ENCODE peak calls at places on chromosomes 4 and X, in five cellular contexts. V, O, Q, C and J are unnamed samples.

GRCh38 chrX:4570141-4570540 is 856.7 kb upstream of the PRKX start:
- DNase-seq in V (peak), O (no peak), Q (no peak), C (no peak), J (no peak)

GRCh38 chr4:9970399-9971011 is 50.8 kb downstream of the SLC2A9 start:
- DNase-seq in V (no peak), O (no peak), Q (no peak), C (no peak), J (peak)

GRCh38 chr4:107265859-107266258 is 229.7 kb upstream of the DKK2 start:
- DNase-seq in V (no peak), O (no peak), Q (no peak), C (no peak), J (no peak)

GRCh38 chrX:30680618-30681017 is 27.4 kb downstream of the GK start:
- DNase-seq in V (no peak), O (no peak), Q (no peak), C (no peak), J (no peak)

GRCh38 chr4:40221744-40222143 is 24.9 kb downstream of the RHOH start:
- DNase-seq in V (no peak), O (no peak), Q (no peak), C (no peak), J (no peak)

GRCh38 chrX:78124304-78124703 is 15.1 kb downstream of the TAF9B start:
- DNase-seq in V (no peak), O (no peak), Q (no peak), C (no peak), J (no peak)

GRCh38 chr4:52545099-52546069 is 113.7 kb downstream of the USP46 start:
- DNase-seq in V (peak), O (peak), Q (peak), C (peak), J (peak)

GRCh38 chr4:154471924-154472323 is 19.7 kb downstream of the DCHS2 start:
- DNase-seq in V (no peak), O (no peak), Q (no peak), C (no peak), J (no peak)

GRCh38 chrX:28701222-28701621 is 114.0 kb downstream of the IL1RAPL1 start:
- DNase-seq in V (no peak), O (no peak), Q (no peak), C (no peak), J (no peak)

GRCh38 chr4:26826721-26827120 is 33.9 kb upstream of the STIM2 start:
- DNase-seq in V (no peak), O (no peak), Q (no peak), C (no peak), J (peak)

GRCh38 chr4:168337550-168337940 is 19.0 kb upstream of the DDX60 start:
- DNase-seq in V (peak), O (no peak), Q (no peak), C (no peak), J (peak)

GRCh38 chr4:168593399-168593798 is 96.5 kb downstream of the PALLD start:
- DNase-seq in V (no peak), O (no peak), Q (no peak), C (no peak), J (no peak)

GRCh38 chr4:113154281-113154680 is 104.8 kb downstream of the ANK2 start:
- DNase-seq in V (no peak), O (no peak), Q (no peak), C (no peak), J (no peak)

GRCh38 chr4:113157086-113157857 is 107.8 kb downstream of the ANK2 start:
- DNase-seq in V (no peak), O (no peak), Q (no peak), C (no peak), J (no peak)

GRCh38 chr4:113148925-113149324 is 99.5 kb downstream of the ANK2 start:
- DNase-seq in V (no peak), O (no peak), Q (no peak), C (no peak), J (no peak)

GRCh38 chr4:113147498-113148231 is 98.2 kb downstream of the ANK2 start:
- DNase-seq in V (no peak), O (no peak), Q (no peak), C (no peak), J (no peak)

DNA sequence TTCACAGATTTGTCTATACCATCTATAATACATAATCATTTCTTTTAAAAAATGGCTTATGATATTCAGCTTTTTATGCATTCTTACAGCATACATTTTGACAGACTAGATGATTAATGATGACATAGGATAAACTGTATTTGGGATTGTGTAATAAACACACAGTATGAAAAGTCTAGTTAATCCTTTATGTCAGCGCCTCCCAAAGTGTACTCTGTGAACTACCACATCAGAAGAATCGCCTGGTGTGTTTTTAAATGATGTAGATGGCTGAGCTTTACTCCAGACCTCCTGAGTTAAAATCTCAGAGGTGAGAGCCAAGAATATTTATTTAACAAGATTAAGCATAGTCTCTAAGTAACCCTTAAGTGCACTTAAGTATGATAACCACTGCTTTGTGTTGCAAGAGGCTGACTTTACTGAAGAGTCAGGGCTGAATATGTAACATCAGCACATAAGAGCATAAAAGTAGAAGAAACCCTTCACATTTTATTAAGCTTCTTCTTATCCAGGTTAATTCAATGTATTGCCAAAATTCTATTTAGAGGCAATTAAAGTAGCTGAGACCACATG is 104.2 kb downstream of the ANK2 start:
- DNase-seq in V (no peak), O (no peak), Q (no peak), C (no peak), J (no peak)
- H2BK12ac ChIP-seq in V (no peak), O (no peak), Q (no peak), C (no peak), J (no peak)

DNA sequence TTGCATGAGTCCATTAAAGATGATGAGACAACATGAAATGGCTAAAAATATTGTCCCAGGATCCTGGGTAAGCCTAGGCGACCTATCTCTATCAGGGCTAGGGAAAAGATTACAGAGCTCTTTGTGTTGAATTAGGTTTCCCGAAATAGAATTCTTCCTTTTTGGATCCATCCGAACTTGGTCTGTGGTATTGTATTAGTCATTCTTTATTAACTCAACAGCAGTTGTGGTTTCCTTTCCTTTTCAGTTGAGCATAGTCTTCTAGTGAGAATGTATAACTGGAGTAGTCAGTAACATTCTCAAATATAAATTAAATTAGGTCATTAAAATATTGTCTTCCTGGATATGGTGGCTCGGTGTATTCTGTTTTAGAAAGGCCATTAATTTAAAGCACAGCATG is 520.5 kb downstream of the NLGN4X start:
- DNase-seq in V (peak), O (no peak), Q (no peak), C (no peak), J (no peak)
- H2BK12ac ChIP-seq in V (no peak), O (no peak), Q (no peak), C (no peak), J (no peak)

DNA sequence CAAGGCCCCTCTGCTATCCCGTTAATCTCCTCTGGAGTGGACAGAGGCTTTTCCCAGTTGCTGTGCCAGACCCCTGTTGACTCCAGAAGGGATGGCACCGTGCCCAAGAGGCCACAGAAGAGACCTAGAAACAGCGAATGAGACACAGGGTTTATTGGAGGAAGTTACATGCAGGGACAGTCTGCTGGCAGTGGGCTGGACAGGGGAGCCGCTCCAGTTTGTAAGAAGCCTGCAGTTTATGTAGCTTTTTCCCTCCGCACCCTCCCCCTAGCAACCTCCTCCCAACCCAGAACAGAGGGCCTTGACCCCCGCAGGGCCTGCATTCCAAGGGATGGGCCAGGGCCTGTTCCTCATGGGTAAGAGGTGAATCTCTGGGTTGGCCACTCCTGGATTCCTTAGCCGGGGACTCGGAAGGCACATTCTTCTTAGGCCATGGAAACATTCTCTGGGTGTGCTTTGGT is 216.8 kb upstream of the PSAPL1 start:
- DNase-seq in V (peak), O (no peak), Q (no peak), C (peak), J (peak)
- H2BK12ac ChIP-seq in V (peak), O (no peak), Q (no peak), C (no peak), J (peak)

GRCh38 chr4:29319663-29320340 is 1400.4 kb upstream of the PCDH7 start:
- DNase-seq in V (no peak), O (no peak), Q (no peak), C (no peak), J (no peak)

GRCh38 chr4:29326004-29326403 is 1394.2 kb upstream of the PCDH7 start:
- DNase-seq in V (no peak), O (no peak), Q (no peak), C (no peak), J (no peak)

GRCh38 chr4:29326816-29327215 is 1393.4 kb upstream of the PCDH7 start:
- DNase-seq in V (no peak), O (no peak), Q (no peak), C (no peak), J (no peak)

DNA sequence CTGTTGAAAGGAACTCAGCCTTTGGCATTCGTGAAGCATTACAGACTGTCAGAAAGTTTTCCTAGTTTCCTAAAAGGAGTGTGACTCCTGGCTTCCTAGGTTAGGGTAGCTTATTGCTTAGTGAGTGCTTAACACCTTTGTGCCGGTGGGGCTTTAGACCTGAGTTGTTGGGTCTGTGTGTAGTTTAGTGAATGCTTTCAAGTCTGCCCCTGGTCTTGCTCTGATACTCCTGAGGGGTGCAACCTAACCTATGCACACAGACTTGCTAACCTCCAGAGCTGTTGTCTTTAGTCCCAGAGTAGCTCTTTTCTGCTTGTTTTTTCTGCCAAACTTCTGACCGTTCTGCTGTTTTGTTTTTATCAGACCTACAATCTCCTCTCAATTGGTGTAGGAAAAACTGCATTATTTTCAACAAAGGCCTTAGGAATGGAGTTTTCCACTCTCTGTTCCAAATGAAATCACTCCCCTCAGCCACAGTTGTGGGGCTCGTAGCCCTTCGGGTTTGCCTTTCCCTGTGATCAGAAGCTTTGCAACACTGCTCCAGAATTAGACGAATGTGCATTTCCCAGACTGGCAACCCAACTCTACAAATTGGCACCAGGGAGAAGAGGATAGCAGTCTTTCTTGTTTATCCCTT is 1399.1 kb upstream of the PCDH7 start:
- DNase-seq in V (no peak), O (no peak), Q (no peak), C (no peak), J (no peak)
- H2BK12ac ChIP-seq in V (no peak), O (no peak), Q (no peak), C (no peak), J (no peak)

GRCh38 chr4:7261174-7261573 is 68.8 kb downstream of the SORCS2 start:
- DNase-seq in V (no peak), O (no peak), Q (no peak), C (no peak), J (no peak)
- H2BK12ac ChIP-seq in V (no peak), O (no peak), Q (no peak), C (no peak), J (no peak)